ENCODE peak calls at places on chromosomes 4 and X, in four cellular contexts. M is spleen, H is H1, Y is iPS DF 6.9. P is an unnamed sample.
A peak's percentile ranks its signal among the peaks of the same experiment; 100 is the strongest.

GRCh38 chr4:164621886-164622521 is 131.9 kb upstream of the SMIM31 start:
- DNase-seq in M (no peak), H (no peak), Y (no peak), P (no peak)

GRCh38 chr4:85166318-85166717 is 199.8 kb upstream of the WDFY3 start:
- DNase-seq in H (no peak), M (no peak), Y (no peak), P (no peak)

GRCh38 chr4:95293014-95293413 is 255.8 kb downstream of the UNC5C start:
- DNase-seq in Y (no peak), M (no peak), H (no peak), P (no peak)

GRCh38 chrX:22314211-22314610 is 41.5 kb downstream of the CBLL2 start:
- DNase-seq in M (no peak), H (no peak), Y (no peak), P (no peak)

GRCh38 chr4:170057851-170058250 is 31.7 kb upstream of the MFAP3L start:
- DNase-seq in M (no peak), H (no peak), Y (no peak), P (no peak)

GRCh38 chr4:73726000-73726399 is 14.4 kb upstream of the CXCL8 start:
- DNase-seq in M (no peak), Y (no peak), H (no peak), P (no peak)

GRCh38 chr4:18020671-18021469 is 685 bp downstream of the LCORL start:
- DNase-seq in M (peak; percentile 92), Y (no peak), H (peak; percentile 77), P (peak; percentile 72)

GRCh38 chr4:168835880-168836454 is 174.1 kb downstream of the CBR4 start:
- DNase-seq in H (no peak), Y (no peak), M (no peak), P (no peak)

GRCh38 chrX:18640686-18641085 is 31.2 kb downstream of the RS1 start:
- DNase-seq in M (peak; percentile 24), Y (peak; percentile 50), H (peak; percentile 54), P (no peak)

GRCh38 chr4:24971192-24971591 is 58.4 kb upstream of the CCDC149 start:
- DNase-seq in H (no peak), M (no peak), Y (no peak), P (no peak)

GRCh38 chr4:61772116-61772515 is 572.0 kb downstream of the ADGRL3 start:
- DNase-seq in Y (no peak), H (no peak), M (no peak), P (no peak)

GRCh38 chr4:100548209-100548579 is 30.4 kb upstream of the EMCN start:
- DNase-seq in M (no peak), H (no peak), Y (no peak), P (no peak)

GRCh38 chrX:153477039-153477438 is 6.7 kb upstream of the HAUS7 start:
- DNase-seq in Y (no peak), M (no peak), H (no peak), P (no peak)

GRCh38 chr4:52780627-52781354 is 29.6 kb upstream of the ERVMER34-1 start:
- DNase-seq in Y (no peak), M (no peak), H (no peak), P (no peak)

GRCh38 chrX:153968754-153969124 is 2.9 kb downstream of the HCFC1 start:
- DNase-seq in M (peak; percentile 79), H (no peak), Y (no peak), P (no peak)

GRCh38 chr4:1167244-1167949 is 5.0 kb downstream of the SPON2 start:
- DNase-seq in H (peak; percentile 90), M (peak; percentile 96), Y (peak; percentile 86), P (peak; percentile 80)

GRCh38 chrX:15465347-15465746 is 27.8 kb downstream of the PIR start:
- DNase-seq in M (no peak), Y (no peak), H (no peak), P (no peak)

GRCh38 chr4:137998666-137999429 is 243.3 kb downstream of the SLC7A11 start:
- DNase-seq in H (no peak), Y (no peak), M (no peak), P (no peak)

GRCh38 chr4:2247128-2248043 is 5.5 kb upstream of the HAUS3 start:
- DNase-seq in M (peak; percentile 80), Y (no peak), H (peak; percentile 45), P (no peak)

GRCh38 chr4:93687304-93687703 is 141.2 kb upstream of the ATOH1 start:
- DNase-seq in H (no peak), M (no peak), Y (no peak), P (no peak)

GRCh38 chr4:88728146-88728545 is 30.5 kb upstream of the NAP1L5 start:
- DNase-seq in M (no peak), H (no peak), Y (no peak), P (no peak)

GRCh38 chrX:120365320-120365719 is 3.4 kb downstream of the ATP1B4 start:
- DNase-seq in H (peak; percentile 81), Y (peak; percentile 13), M (peak; percentile 79), P (no peak)

GRCh38 chr4:32462944-32463343 is 1742.8 kb downstream of the PCDH7 start:
- DNase-seq in M (no peak), Y (no peak), H (peak; percentile 49), P (no peak)

GRCh38 chr4:185229021-185229818 is 19.8 kb downstream of the SNX25 start:
- DNase-seq in Y (no peak), H (no peak), M (no peak), P (no peak)

GRCh38 chr4:57926311-57926710 is 816.1 kb upstream of the IGFBP7 start:
- DNase-seq in H (no peak), M (no peak), Y (no peak), P (no peak)

GRCh38 chr4:78618426-78618825 is 66.9 kb downstream of the ANXA3 start:
- DNase-seq in H (no peak), M (no peak), Y (no peak), P (no peak)

GRCh38 chr4:38980903-38981676 is 51.1 kb downstream of the TMEM156 start:
- DNase-seq in H (no peak), Y (no peak), M (no peak), P (no peak)

GRCh38 chr4:76726141-76726540 is 171.8 kb downstream of the SOWAHB start:
- DNase-seq in M (no peak), H (no peak), Y (no peak), P (no peak)

GRCh38 chr4:152224872-152225420 is 310.9 kb downstream of the FBXW7 start:
- DNase-seq in M (no peak), H (no peak), Y (no peak), P (no peak)

GRCh38 chr4:87982036-87982435 is 6.5 kb downstream of the SPP1 start:
- DNase-seq in M (no peak), Y (no peak), H (no peak), P (no peak)

GRCh38 chr4:111842336-111842735 is 302.9 kb upstream of the FAM241A start:
- DNase-seq in Y (no peak), M (no peak), H (no peak), P (no peak)

GRCh38 chr4:30870513-30870912 is 150.3 kb downstream of the PCDH7 start:
- DNase-seq in M (no peak), H (no peak), Y (no peak), P (no peak)

DNA sequence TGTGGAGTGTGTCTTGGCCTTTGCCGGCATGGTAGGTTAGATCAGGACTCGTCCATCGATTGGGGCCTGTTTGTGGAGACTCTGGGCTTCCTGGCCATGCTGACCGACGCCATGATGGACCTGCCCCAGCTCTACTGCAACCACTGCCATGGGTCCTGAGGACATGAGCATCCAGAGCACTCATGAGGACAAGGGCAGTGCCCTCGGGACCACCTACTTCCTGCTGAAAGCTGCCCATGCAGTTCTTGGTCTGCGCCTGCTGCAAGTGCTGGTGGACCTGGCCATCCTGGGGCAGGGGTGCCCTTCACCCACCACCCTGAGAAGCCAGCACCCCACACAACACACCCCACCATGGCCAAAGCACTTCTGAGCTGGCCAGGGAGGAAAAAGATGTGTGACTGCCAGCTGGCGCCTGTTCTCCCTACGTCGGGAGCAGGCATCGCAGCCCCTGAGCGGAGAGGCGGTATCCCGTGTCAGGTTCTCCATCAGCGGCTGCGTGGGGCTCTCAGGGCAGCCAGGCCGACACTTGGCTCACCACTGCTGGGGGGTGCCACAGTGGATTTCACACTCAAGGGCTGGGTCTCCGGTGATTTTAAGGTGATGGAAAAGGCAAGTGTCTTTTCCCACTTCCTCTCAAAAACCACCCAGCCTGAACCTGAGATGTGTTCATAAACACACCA is 106.4 kb downstream of the SCD5 start:
- DNase-seq in H (peak; percentile 28), Y (no peak), M (no peak), P (no peak)
- H3K36me3 ChIP-seq in H (no peaks in the 10 kb centered on the region), Y (no peaks in the 10 kb centered on the region), M (no peaks in the 10 kb centered on the region), P (no peaks in the 10 kb centered on the region)

GRCh38 chrX:64150775-64151174 is 54.7 kb downstream of the AMER1 start:
- DNase-seq in Y (no peak), H (no peak), M (no peak), P (no peak)
- H3K9me3 ChIP-seq in Y (no peaks in the 10 kb centered on the region), H (peaks cover 10% of the 10 kb centered on the region), M (peaks cover 4% of the 10 kb centered on the region), P (no peaks in the 10 kb centered on the region)

GRCh38 chrX:10047631-10048030 is 80.5 kb downstream of the CLDN34 start:
- DNase-seq in Y (no peak), H (no peak), M (no peak), P (no peak)

GRCh38 chrX:10049246-10049645 is 82.1 kb downstream of the CLDN34 start:
- DNase-seq in M (no peak), Y (no peak), H (no peak), P (no peak)

GRCh38 chrX:10048695-10049094 is 81.5 kb downstream of the CLDN34 start:
- DNase-seq in H (no peak), Y (no peak), M (no peak), P (no peak)

GRCh38 chrX:10047133-10047532 is 80.0 kb downstream of the CLDN34 start:
- DNase-seq in Y (no peak), M (no peak), H (no peak), P (no peak)

GRCh38 chrX:10048076-10048475 is 80.9 kb downstream of the CLDN34 start:
- DNase-seq in H (no peak), M (no peak), Y (no peak), P (no peak)
- H3K4me1 ChIP-seq in H (peaks cover 24% of the 10 kb centered on the region), M (no peaks in the 10 kb centered on the region), Y (peaks cover 8% of the 10 kb centered on the region), P (peaks cover 6% of the 10 kb centered on the region)

DNA sequence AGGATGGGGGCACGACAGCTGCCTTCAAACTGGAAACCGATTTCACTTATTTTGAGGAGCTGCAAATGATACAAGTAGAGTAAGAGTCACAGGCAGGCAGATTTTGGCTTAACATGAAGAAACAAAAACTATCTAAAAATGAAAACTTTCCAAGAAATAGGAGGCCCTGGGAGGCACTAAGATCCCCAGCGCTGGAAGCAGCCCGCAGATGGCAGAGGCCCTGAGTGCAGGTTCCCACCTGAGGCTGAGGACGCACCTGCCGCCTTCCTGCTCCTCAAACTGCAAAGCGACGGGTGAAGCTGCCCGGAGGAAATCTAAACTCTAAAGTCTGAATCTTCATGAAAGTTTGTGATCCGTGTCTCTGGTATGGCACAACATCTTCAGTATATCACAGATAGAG is 138.7 kb downstream of the AFAP1 start:
- DNase-seq in M (peak; percentile 5), Y (no peak), H (no peak), P (no peak)
- H3K36me3 ChIP-seq in M (peaks cover 50% of the 10 kb centered on the region), Y (peaks cover 2% of the 10 kb centered on the region), H (peaks cover 8% of the 10 kb centered on the region), P (peaks cover 65% of the 10 kb centered on the region)

GRCh38 chrX:55663584-55663983 is 40.4 kb downstream of the FOXR2 start:
- DNase-seq in H (no peak), M (no peak), Y (no peak), P (no peak)

GRCh38 chrX:55668084-55668483 is 44.9 kb downstream of the FOXR2 start:
- DNase-seq in M (no peak), Y (no peak), H (no peak), P (no peak)
- H3K9me3 ChIP-seq in M (peaks cover 48% of the 10 kb centered on the region), Y (no peaks in the 10 kb centered on the region), H (no peaks in the 10 kb centered on the region), P (no peaks in the 10 kb centered on the region)

GRCh38 chrX:8034058-8034457 is 106.8 kb upstream of the PNPLA4 start:
- DNase-seq in M (no peak), Y (no peak), H (no peak), P (no peak)
- H3K4me1 ChIP-seq in M (no peaks in the 10 kb centered on the region), Y (no peaks in the 10 kb centered on the region), H (peaks cover 12% of the 10 kb centered on the region), P (no peaks in the 10 kb centered on the region)

GRCh38 chr4:128840711-128841318 is 31.3 kb downstream of the JADE1 start:
- DNase-seq in Y (no peak), M (no peak), H (no peak), P (no peak)
- H3K36me3 ChIP-seq in Y (peaks cover 30% of the 10 kb centered on the region), M (peaks cover 55% of the 10 kb centered on the region), H (peaks cover 81% of the 10 kb centered on the region), P (peaks cover 16% of the 10 kb centered on the region)

P was measured in RWPE2.